ENCODE peak calls at places on chromosomes 6 and 20, in eight cellular contexts. One of them, this sample, is unnamed.

GRCh38 chr20:59788811-59789210 is 144.6 kb downstream of the SYCP2 start:
- DNase-seq in NCI-H1694 treated with DMSO at 0.1 percent for 48 hours: no peak
- DNase-seq in COLO829: peak; percentile 69
- DNase-seq in EL: no peak
- DNase-seq in A172: no peak
- DNase-seq in stimulated activated CD4-positive, alpha-beta T cell treated with anti-CD3 and anti-CD28 coated beads, Interleukin-4, amount 100 ng/mL, for 4 hours: no peak
- DNase-seq in Peyer's patch: no peak
- DNase-seq in NCI-H2029 treated with DMSO at 0.1 percent for 48 hours: no peak
- DNase-seq in this sample: no peak

GRCh38 chr6:30888472-30889137 is 4.3 kb downstream of the DDR1 start:
- DNase-seq in NCI-H1694 treated with DMSO at 0.1 percent for 48 hours: no peak
- DNase-seq in COLO829: peak; percentile 98
- DNase-seq in EL: peak; percentile 82
- DNase-seq in A172: peak; percentile 64
- DNase-seq in stimulated activated CD4-positive, alpha-beta T cell treated with anti-CD3 and anti-CD28 coated beads, Interleukin-4, amount 100 ng/mL, for 4 hours: no peak
- DNase-seq in Peyer's patch: peak; percentile 42
- DNase-seq in NCI-H2029 treated with DMSO at 0.1 percent for 48 hours: no peak
- DNase-seq in this sample: no peak

GRCh38 chr6:2028457-2029038 is 216.9 kb downstream of the GMDS start:
- DNase-seq in NCI-H1694 treated with DMSO at 0.1 percent for 48 hours: no peak
- DNase-seq in COLO829: no peak
- DNase-seq in EL: peak; percentile 6
- DNase-seq in A172: peak; percentile 52
- DNase-seq in stimulated activated CD4-positive, alpha-beta T cell treated with anti-CD3 and anti-CD28 coated beads, Interleukin-4, amount 100 ng/mL, for 4 hours: no peak
- DNase-seq in Peyer's patch: no peak
- DNase-seq in NCI-H2029 treated with DMSO at 0.1 percent for 48 hours: peak; percentile 23
- DNase-seq in this sample: no peak

GRCh38 chr6:47160702-47161101 is 118.6 kb upstream of the ADGRF1 start:
- DNase-seq in NCI-H1694 treated with DMSO at 0.1 percent for 48 hours: no peak
- DNase-seq in COLO829: no peak
- DNase-seq in EL: no peak
- DNase-seq in A172: no peak
- DNase-seq in stimulated activated CD4-positive, alpha-beta T cell treated with anti-CD3 and anti-CD28 coated beads, Interleukin-4, amount 100 ng/mL, for 4 hours: no peak
- DNase-seq in Peyer's patch: no peak
- DNase-seq in NCI-H2029 treated with DMSO at 0.1 percent for 48 hours: no peak
- DNase-seq in this sample: no peak

GRCh38 chr6:112245511-112246203 is 8.7 kb downstream of the LAMA4 start:
- DNase-seq in NCI-H1694 treated with DMSO at 0.1 percent for 48 hours: no peak
- DNase-seq in COLO829: no peak
- DNase-seq in EL: peak; percentile 46
- DNase-seq in A172: no peak
- DNase-seq in stimulated activated CD4-positive, alpha-beta T cell treated with anti-CD3 and anti-CD28 coated beads, Interleukin-4, amount 100 ng/mL, for 4 hours: no peak
- DNase-seq in Peyer's patch: no peak
- DNase-seq in NCI-H2029 treated with DMSO at 0.1 percent for 48 hours: no peak
- DNase-seq in this sample: peak; percentile 74

GRCh38 chr20:62475819-62476073 is at the start of gene GATA5:
- DNase-seq in NCI-H1694 treated with DMSO at 0.1 percent for 48 hours: no peak
- DNase-seq in COLO829: no peak
- DNase-seq in EL: no peak
- DNase-seq in A172: no peak
- DNase-seq in stimulated activated CD4-positive, alpha-beta T cell treated with anti-CD3 and anti-CD28 coated beads, Interleukin-4, amount 100 ng/mL, for 4 hours: no peak
- DNase-seq in Peyer's patch: no peak
- DNase-seq in NCI-H2029 treated with DMSO at 0.1 percent for 48 hours: no peak
- DNase-seq in this sample: no peak

GRCh38 chr6:11120273-11121005 is 8.9 kb upstream of the ERVFRD-1 start:
- DNase-seq in NCI-H1694 treated with DMSO at 0.1 percent for 48 hours: no peak
- DNase-seq in COLO829: peak; percentile 71
- DNase-seq in EL: peak; percentile 47
- DNase-seq in A172: peak; percentile 26
- DNase-seq in stimulated activated CD4-positive, alpha-beta T cell treated with anti-CD3 and anti-CD28 coated beads, Interleukin-4, amount 100 ng/mL, for 4 hours: no peak
- DNase-seq in Peyer's patch: no peak
- DNase-seq in NCI-H2029 treated with DMSO at 0.1 percent for 48 hours: peak; percentile 84
- DNase-seq in this sample: peak; percentile 34

GRCh38 chr20:24745206-24745605 is 203.9 kb upstream of the CST7 start:
- DNase-seq in NCI-H1694 treated with DMSO at 0.1 percent for 48 hours: no peak
- DNase-seq in COLO829: no peak
- DNase-seq in EL: no peak
- DNase-seq in A172: no peak
- DNase-seq in stimulated activated CD4-positive, alpha-beta T cell treated with anti-CD3 and anti-CD28 coated beads, Interleukin-4, amount 100 ng/mL, for 4 hours: no peak
- DNase-seq in Peyer's patch: no peak
- DNase-seq in NCI-H2029 treated with DMSO at 0.1 percent for 48 hours: no peak
- DNase-seq in this sample: no peak

GRCh38 chr20:47487175-47487917 is 14.3 kb upstream of the NCOA3 start:
- DNase-seq in NCI-H1694 treated with DMSO at 0.1 percent for 48 hours: no peak
- DNase-seq in COLO829: no peak
- DNase-seq in EL: no peak
- DNase-seq in A172: peak; percentile 25
- DNase-seq in stimulated activated CD4-positive, alpha-beta T cell treated with anti-CD3 and anti-CD28 coated beads, Interleukin-4, amount 100 ng/mL, for 4 hours: peak; percentile 45
- DNase-seq in Peyer's patch: peak; percentile 59
- DNase-seq in NCI-H2029 treated with DMSO at 0.1 percent for 48 hours: no peak
- DNase-seq in this sample: no peak

GRCh38 chr20:64143018-64143801 is 21.0 kb upstream of the MYT1 start:
- DNase-seq in NCI-H1694 treated with DMSO at 0.1 percent for 48 hours: no peak
- DNase-seq in COLO829: no peak
- DNase-seq in EL: no peak
- DNase-seq in A172: no peak
- DNase-seq in stimulated activated CD4-positive, alpha-beta T cell treated with anti-CD3 and anti-CD28 coated beads, Interleukin-4, amount 100 ng/mL, for 4 hours: no peak
- DNase-seq in Peyer's patch: peak; percentile 28
- DNase-seq in NCI-H2029 treated with DMSO at 0.1 percent for 48 hours: no peak
- DNase-seq in this sample: no peak

GRCh38 chr6:38021029-38021428 is 201.5 kb downstream of the ZFAND3 start:
- DNase-seq in NCI-H1694 treated with DMSO at 0.1 percent for 48 hours: no peak
- DNase-seq in COLO829: no peak
- DNase-seq in EL: no peak
- DNase-seq in A172: no peak
- DNase-seq in stimulated activated CD4-positive, alpha-beta T cell treated with anti-CD3 and anti-CD28 coated beads, Interleukin-4, amount 100 ng/mL, for 4 hours: no peak
- DNase-seq in Peyer's patch: no peak
- DNase-seq in NCI-H2029 treated with DMSO at 0.1 percent for 48 hours: no peak
- DNase-seq in this sample: no peak

GRCh38 chr20:15930324-15931305 is 642.6 kb downstream of the KIF16B start:
- DNase-seq in NCI-H1694 treated with DMSO at 0.1 percent for 48 hours: peak; percentile 59
- DNase-seq in COLO829: peak; percentile 59
- DNase-seq in EL: peak; percentile 12
- DNase-seq in A172: peak; percentile 47
- DNase-seq in stimulated activated CD4-positive, alpha-beta T cell treated with anti-CD3 and anti-CD28 coated beads, Interleukin-4, amount 100 ng/mL, for 4 hours: no peak
- DNase-seq in Peyer's patch: no peak
- DNase-seq in NCI-H2029 treated with DMSO at 0.1 percent for 48 hours: no peak
- DNase-seq in this sample: peak; percentile 51

GRCh38 chr6:9499709-9500108 is 915.2 kb downstream of the TFAP2A start:
- DNase-seq in NCI-H1694 treated with DMSO at 0.1 percent for 48 hours: no peak
- DNase-seq in COLO829: no peak
- DNase-seq in EL: peak; percentile 46
- DNase-seq in A172: no peak
- DNase-seq in stimulated activated CD4-positive, alpha-beta T cell treated with anti-CD3 and anti-CD28 coated beads, Interleukin-4, amount 100 ng/mL, for 4 hours: no peak
- DNase-seq in Peyer's patch: no peak
- DNase-seq in NCI-H2029 treated with DMSO at 0.1 percent for 48 hours: no peak
- DNase-seq in this sample: peak; percentile 62

GRCh38 chr20:58237318-58238182 is 9.1 kb upstream of the ANKRD60 start:
- DNase-seq in NCI-H1694 treated with DMSO at 0.1 percent for 48 hours: no peak
- DNase-seq in COLO829: peak; percentile 62
- DNase-seq in EL: peak; percentile 64
- DNase-seq in A172: peak; percentile 74
- DNase-seq in stimulated activated CD4-positive, alpha-beta T cell treated with anti-CD3 and anti-CD28 coated beads, Interleukin-4, amount 100 ng/mL, for 4 hours: no peak
- DNase-seq in Peyer's patch: no peak
- DNase-seq in NCI-H2029 treated with DMSO at 0.1 percent for 48 hours: no peak
- DNase-seq in this sample: peak; percentile 39

GRCh38 chr6:69719602-69720193 is 77.1 kb downstream of the LMBRD1 start:
- DNase-seq in NCI-H1694 treated with DMSO at 0.1 percent for 48 hours: peak; percentile 44
- DNase-seq in COLO829: peak; percentile 16
- DNase-seq in EL: peak; percentile 19
- DNase-seq in A172: peak; percentile 6
- DNase-seq in stimulated activated CD4-positive, alpha-beta T cell treated with anti-CD3 and anti-CD28 coated beads, Interleukin-4, amount 100 ng/mL, for 4 hours: no peak
- DNase-seq in Peyer's patch: no peak
- DNase-seq in NCI-H2029 treated with DMSO at 0.1 percent for 48 hours: no peak
- DNase-seq in this sample: peak; percentile 44

GRCh38 chr20:18057994-18058349 is 256 bp upstream of the OVOL2 start:
- DNase-seq in NCI-H1694 treated with DMSO at 0.1 percent for 48 hours: no peak
- DNase-seq in COLO829: no peak
- DNase-seq in EL: no peak
- DNase-seq in A172: no peak
- DNase-seq in stimulated activated CD4-positive, alpha-beta T cell treated with anti-CD3 and anti-CD28 coated beads, Interleukin-4, amount 100 ng/mL, for 4 hours: no peak
- DNase-seq in Peyer's patch: no peak
- DNase-seq in NCI-H2029 treated with DMSO at 0.1 percent for 48 hours: no peak
- DNase-seq in this sample: no peak

GRCh38 chr6:160139420-160139851 is 17.8 kb downstream of the SLC22A1 start:
- DNase-seq in NCI-H1694 treated with DMSO at 0.1 percent for 48 hours: no peak
- DNase-seq in COLO829: peak; percentile 70
- DNase-seq in EL: peak; percentile 96
- DNase-seq in A172: peak; percentile 84
- DNase-seq in stimulated activated CD4-positive, alpha-beta T cell treated with anti-CD3 and anti-CD28 coated beads, Interleukin-4, amount 100 ng/mL, for 4 hours: no peak
- DNase-seq in Peyer's patch: no peak
- DNase-seq in NCI-H2029 treated with DMSO at 0.1 percent for 48 hours: no peak
- DNase-seq in this sample: peak; percentile 48

This sample was measured in myocyte.